ENCODE peak calls at places on chromosome 16, in eight cellular contexts. F, D, O, A, Z, H, J and T are unnamed samples. For H3K36me3, the result is how much of the 10 kb centered on the place peaks cover.

GRCh38 chr16:58010886-58011285 is 9.7 kb downstream of the USB1 start:
- DNase-seq in Z (no peak), D (no peak), H (no peak), A (no peak), J (no peak), F (peak), O (no peak), T (no peak)

GRCh38 chr16:86833136-86833535 is 254.8 kb downstream of the FOXL1 start:
- DNase-seq in Z (no peak), H (no peak), J (no peak), O (peak), D (no peak), F (no peak), A (no peak), T (no peak)

GRCh38 chr16:13945734-13946490 is 26.0 kb downstream of the ERCC4 start:
- DNase-seq in Z (no peak), A (no peak), O (no peak), H (no peak), J (no peak), F (no peak), D (no peak), T (no peak)

GRCh38 chr16:86952769-86953168 is 364.4 kb downstream of the C16orf95 start:
- DNase-seq in H (no peak), D (no peak), A (no peak), J (no peak), O (peak), F (no peak), Z (no peak), T (no peak)

GRCh38 chr16:85029413-85029794 is 1.8 kb downstream of the KIAA0513 start:
- DNase-seq in O (no peak), F (no peak), D (no peak), J (no peak), Z (peak), H (no peak), A (peak), T (no peak)

GRCh38 chr16:49969356-49970030 is 55.5 kb upstream of the CNEP1R1 start:
- DNase-seq in O (no peak), A (no peak), D (no peak), H (no peak), F (peak), Z (no peak), J (no peak), T (peak)

GRCh38 chr16:474420-475122 is 49.1 kb downstream of the RAB11FIP3 start:
- DNase-seq in A (peak), Z (no peak), J (no peak), D (no peak), F (no peak), O (no peak), H (no peak), T (no peak)

GRCh38 chr16:77359065-77359502 is 75.8 kb downstream of the ADAMTS18 start:
- DNase-seq in J (no peak), A (no peak), F (peak), D (no peak), Z (no peak), O (no peak), H (no peak), T (no peak)

GRCh38 chr16:76653390-76654026 is 376.3 kb downstream of the CNTNAP4 start:
- DNase-seq in A (peak), H (no peak), Z (no peak), J (peak), D (no peak), F (peak), O (no peak), T (no peak)

GRCh38 chr16:54242199-54242598 is 44.4 kb downstream of the IRX3 start:
- DNase-seq in A (no peak), J (peak), F (peak), D (no peak), H (no peak), Z (no peak), O (no peak), T (no peak)

GRCh38 chr16:87963400-87963799 is 12.2 kb downstream of the BANP start:
- DNase-seq in F (no peak), D (no peak), J (no peak), Z (no peak), A (no peak), H (no peak), O (no peak), T (no peak)

GRCh38 chr16:46747777-46748651 is at the start of gene MYLK3:
- DNase-seq in O (peak), A (no peak), F (peak), D (no peak), Z (no peak), J (no peak), H (no peak), T (peak)

GRCh38 chr16:10511829-10512228 is 68.6 kb downstream of the EMP2 start:
- DNase-seq in A (no peak), Z (no peak), O (no peak), J (no peak), H (no peak), D (no peak), F (no peak), T (no peak)

GRCh38 chr16:68086860-68087268 is 1.7 kb downstream of the NFATC3 start:
- DNase-seq in F (no peak), O (no peak), D (no peak), Z (no peak), A (no peak), J (no peak), H (no peak), T (no peak)

GRCh38 chr16:62035115-62036092 is 834 bp downstream of the CDH8 start:
- DNase-seq in D (no peak), F (peak), Z (no peak), O (no peak), A (no peak), H (no peak), J (no peak), T (no peak)

GRCh38 chr16:12405083-12405482 is 398.6 kb downstream of the CPPED1 start:
- DNase-seq in J (no peak), O (no peak), A (no peak), H (no peak), F (no peak), D (peak), Z (no peak), T (no peak)

GRCh38 chr16:53960954-53961616 is 257.1 kb downstream of the FTO start:
- DNase-seq in H (no peak), F (no peak), J (no peak), O (no peak), A (no peak), Z (no peak), D (no peak), T (no peak)

GRCh38 chr16:56344518-56345405 is 80.6 kb downstream of the AMFR start:
- DNase-seq in A (no peak), D (no peak), H (no peak), O (peak), J (peak), F (no peak), Z (no peak), T (no peak)

GRCh38 chr16:87955302-87956168 is 4.3 kb downstream of the BANP start:
- DNase-seq in J (no peak), F (no peak), A (no peak), H (no peak), D (no peak), O (peak), Z (no peak), T (no peak)

GRCh38 chr16:48157794-48158193 is 2.0 kb upstream of the ABCC12 start:
- DNase-seq in D (no peak), Z (no peak), J (no peak), A (no peak), O (no peak), H (peak), F (no peak), T (no peak)

GRCh38 chr16:83807710-83808572 is at the start of gene HSBP1:
- DNase-seq in F (peak), J (peak), H (peak), A (peak), D (peak), Z (peak), O (peak), T (peak)

DNA sequence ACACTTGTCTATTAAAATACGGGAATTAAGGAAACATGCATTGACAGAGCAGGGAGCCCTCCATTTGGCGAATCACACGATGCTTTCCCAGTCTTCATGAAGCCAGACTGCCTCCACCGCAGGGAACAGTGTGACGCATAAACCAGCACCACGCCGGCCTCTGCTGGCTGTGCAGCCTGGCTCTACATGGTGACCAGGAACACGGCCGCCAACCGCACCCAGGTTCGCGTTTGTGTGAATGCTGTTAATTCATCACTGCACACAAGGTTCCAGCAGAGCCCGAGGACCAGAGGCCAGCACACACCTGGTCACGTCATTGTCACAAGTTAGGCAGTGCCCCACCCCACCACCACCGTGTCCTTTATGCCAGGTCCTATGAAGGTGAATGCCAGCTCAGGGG is 26.7 kb downstream of the TMEM204 start:
- DNase-seq in J (no peak), H (no peak), F (no peak), O (no peak), Z (no peak), D (no peak), A (no peak), T (no peak)
- H3K4me3 ChIP-seq in J (no peak), H (no peak), F (no peak), O (no peak), Z (no peak), D (no peak), A (no peak), T (no peak)

GRCh38 chr16:8850279-8850885 is 18.4 kb downstream of the CARHSP1 start:
- DNase-seq in D (no peak), H (no peak), J (peak), F (no peak), A (peak), Z (peak), O (peak), T (peak)
- H3K36me3 ChIP-seq in D (under half), H (under half), J (under half), F (under half), A (under half), Z (under half), O (under half), T (half or more)

GRCh38 chr16:30699615-30700099 is 686 bp downstream of the SRCAP start:
- DNase-seq in A (no peak), J (no peak), O (no peak), F (no peak), D (no peak), Z (no peak), H (no peak), T (no peak)
- H3K4me3 ChIP-seq in A (no peak), J (peak), O (peak), F (peak), D (peak), Z (peak), H (peak), T (peak)

DNA sequence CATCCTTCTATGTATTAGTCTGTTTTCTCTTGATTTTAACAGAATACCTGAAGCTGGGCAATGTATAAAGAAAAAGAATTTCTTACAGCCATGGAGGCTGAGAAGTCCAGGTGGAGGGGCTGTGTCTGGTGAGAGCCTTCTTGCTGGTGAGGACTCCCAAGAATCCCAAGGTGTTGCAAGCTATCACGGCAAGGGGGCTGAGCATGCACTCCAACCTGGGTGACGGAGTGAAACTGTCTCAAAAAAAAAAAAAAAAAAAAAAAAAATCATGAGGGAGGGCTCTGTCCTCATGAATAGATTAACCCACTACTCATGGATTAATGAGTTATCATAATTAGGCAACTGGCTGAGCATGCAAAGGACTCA is 19.4 kb downstream of the NQO1 start:
- DNase-seq in Z (no peak), F (no peak), J (no peak), H (no peak), O (no peak), D (no peak), A (no peak), T (no peak)
- H3K36me3 ChIP-seq in Z (under half), F (under half), J (under half), H (under half), O (under half), D (under half), A (under half), T (under half)

DNA sequence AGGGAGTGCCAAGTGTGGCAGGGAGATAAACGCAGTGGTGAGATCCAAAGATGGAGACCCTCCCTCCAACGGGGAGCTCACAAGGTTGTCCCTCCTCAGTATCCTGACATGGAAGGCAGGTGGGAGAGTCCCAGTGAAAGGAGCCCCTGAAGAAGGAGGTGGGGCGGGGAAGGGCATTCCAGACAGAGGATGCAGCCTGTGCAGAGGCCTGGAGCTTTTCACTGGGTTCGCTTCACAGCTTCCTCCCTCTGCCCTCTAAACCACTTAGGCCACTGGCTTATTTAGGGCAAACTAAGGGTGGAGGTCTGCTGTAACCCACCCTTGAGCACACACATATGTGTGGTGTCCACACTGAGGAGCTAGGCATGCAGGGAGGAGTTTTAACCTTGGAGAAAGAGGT is 1.8 kb downstream of the GSG1L start:
- DNase-seq in O (no peak), J (no peak), H (no peak), A (no peak), Z (no peak), D (no peak), F (no peak), T (no peak)
- H3K4me3 ChIP-seq in O (no peak), J (no peak), H (no peak), A (no peak), Z (no peak), D (no peak), F (no peak), T (no peak)

GRCh38 chr16:80612461-80613017 is 71.7 kb downstream of the DYNLRB2 start:
- DNase-seq in Z (no peak), H (no peak), J (no peak), O (no peak), A (no peak), F (no peak), D (no peak), T (no peak)

GRCh38 chr16:80614908-80615696 is 74.3 kb downstream of the DYNLRB2 start:
- DNase-seq in J (no peak), Z (no peak), O (no peak), H (no peak), D (no peak), F (no peak), A (no peak), T (no peak)

GRCh38 chr16:80618862-80619648 is 78.3 kb downstream of the DYNLRB2 start:
- DNase-seq in Z (no peak), J (no peak), A (no peak), F (no peak), O (no peak), D (no peak), H (no peak), T (no peak)

GRCh38 chr16:80616362-80616761 is 75.6 kb downstream of the DYNLRB2 start:
- DNase-seq in J (no peak), F (no peak), A (no peak), Z (no peak), O (no peak), H (no peak), D (no peak), T (no peak)

GRCh38 chr16:80615751-80616150 is 75.0 kb downstream of the DYNLRB2 start:
- DNase-seq in A (no peak), D (no peak), Z (no peak), H (no peak), F (no peak), O (no peak), J (no peak), T (no peak)
- H3K36me3 ChIP-seq in A (under half), D (under half), Z (under half), H (under half), F (under half), O (under half), J (under half), T (under half)

DNA sequence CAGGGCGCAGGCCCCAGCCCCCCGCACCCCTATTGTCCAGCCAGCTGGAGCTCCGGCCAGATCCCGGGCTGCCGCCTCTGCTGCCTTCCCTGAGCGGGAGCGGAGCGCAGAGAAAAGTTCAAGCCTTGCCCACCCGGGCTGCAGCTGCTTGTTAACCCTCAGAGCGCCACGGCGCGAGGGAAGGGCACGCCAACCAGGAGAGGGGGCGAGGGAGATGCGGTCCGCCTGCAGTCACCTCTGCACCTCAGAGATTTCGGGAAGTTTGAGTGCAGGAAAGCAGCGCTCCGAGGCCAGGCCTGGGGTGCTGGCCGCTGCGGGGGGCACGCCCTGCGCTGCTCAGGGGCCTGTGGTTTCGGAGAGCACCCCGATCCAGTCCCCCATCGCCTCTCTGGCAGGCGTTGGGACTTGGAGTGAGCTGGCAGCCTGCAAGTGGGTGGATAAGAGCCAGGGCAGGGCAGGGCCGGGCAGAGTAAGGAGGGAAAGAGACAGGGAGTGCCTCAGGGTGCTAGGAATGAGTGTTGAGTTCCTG is 1.1 kb downstream of the CDH13 start:
- DNase-seq in D (no peak), O (peak), Z (peak), H (no peak), A (peak), F (peak), J (no peak), T (peak)
- H3K4me3 ChIP-seq in D (peak), O (peak), Z (peak), H (peak), A (no peak), F (peak), J (no peak), T (peak)

GRCh38 chr16:1670371-1670770 is 7.7 kb upstream of the JPT2 start:
- DNase-seq in A (no peak), H (no peak), O (no peak), F (no peak), J (no peak), Z (no peak), D (no peak), T (no peak)
- H3K36me3 ChIP-seq in A (under half), H (under half), O (under half), F (under half), J (under half), Z (under half), D (under half), T (half or more)

DNA sequence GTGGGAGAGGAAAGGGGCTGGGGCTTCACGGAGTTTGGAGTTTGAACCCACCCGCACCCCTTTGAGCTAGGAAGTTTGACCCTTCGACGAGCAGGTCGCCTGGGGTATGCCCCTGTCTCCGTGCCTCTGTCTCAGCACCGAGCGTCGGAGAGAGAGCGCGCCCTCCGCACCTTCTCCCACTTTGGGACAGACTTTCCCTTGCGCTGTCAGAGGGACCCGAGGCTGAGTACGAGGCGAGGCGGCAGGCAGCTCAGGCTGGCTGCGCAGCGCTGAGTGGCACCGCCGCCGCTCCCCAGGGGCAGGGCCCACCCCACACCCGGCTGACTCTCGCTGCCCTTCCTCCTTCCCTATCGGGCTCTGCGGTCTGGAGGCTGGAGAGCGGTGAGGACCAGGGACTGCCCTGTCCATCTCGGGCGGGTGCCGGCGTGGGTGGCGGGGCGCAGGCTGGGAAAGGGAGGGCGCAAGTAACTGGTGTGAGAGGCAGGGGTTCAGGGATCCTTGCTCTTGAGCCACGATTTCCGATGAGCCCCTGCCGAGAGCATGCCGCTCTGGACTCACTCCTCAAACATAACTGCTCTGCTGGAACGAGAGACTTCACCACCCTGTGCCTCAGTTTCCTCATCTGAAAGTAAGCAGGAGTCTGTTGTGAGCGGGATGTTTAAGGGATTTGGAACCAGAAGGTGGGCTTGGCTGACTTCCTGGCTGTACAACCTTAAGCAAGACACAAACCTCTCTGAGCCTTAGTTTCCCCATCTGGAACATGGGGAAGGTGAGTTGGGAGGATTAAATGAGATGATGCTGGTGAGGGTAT is 981 bp downstream of the BEAN1 start:
- DNase-seq in H (no peak), A (peak), Z (no peak), D (no peak), J (no peak), F (peak), O (no peak), T (no peak)
- H3K4me3 ChIP-seq in H (peak), A (no peak), Z (peak), D (no peak), J (no peak), F (peak), O (peak), T (peak)

GRCh38 chr16:23855010-23855409 is 19.2 kb downstream of the PRKCB start:
- DNase-seq in Z (no peak), H (no peak), J (no peak), O (no peak), A (no peak), D (no peak), F (no peak), T (no peak)

GRCh38 chr16:23857256-23857891 is 21.6 kb downstream of the PRKCB start:
- DNase-seq in D (no peak), A (no peak), F (peak), O (no peak), H (no peak), Z (peak), J (no peak), T (no peak)

GRCh38 chr16:23856345-23856744 is 20.6 kb downstream of the PRKCB start:
- DNase-seq in D (no peak), Z (no peak), O (no peak), F (no peak), A (no peak), J (no peak), H (no peak), T (no peak)

GRCh38 chr16:23848958-23849357 is 13.2 kb downstream of the PRKCB start:
- DNase-seq in D (no peak), H (no peak), J (no peak), A (no peak), O (no peak), F (no peak), Z (no peak), T (no peak)

GRCh38 chr16:23852794-23853562 is 17.2 kb downstream of the PRKCB start:
- DNase-seq in J (no peak), F (no peak), H (no peak), A (no peak), D (no peak), Z (no peak), O (no peak), T (no peak)
- H3K36me3 ChIP-seq in J (under half), F (under half), H (under half), A (under half), D (under half), Z (under half), O (under half), T (under half)